ENCODE peak calls at places on chromosomes 5 and 9, in nine cellular contexts. O, E, K, P, D, R, G, Z and J are unnamed samples. For H3K27me3, the result is how much of the 10 kb centered on the place peaks cover.

GRCh38 chr5:78984020-78984610 is 995 bp downstream of the ARSB start:
- DNase-seq in O (peak), E (no peak), K (peak), P (no peak), D (no peak), R (no peak), G (no peak), Z (no peak), J (no peak)

GRCh38 chr9:32431940-32432555 is 47.6 kb downstream of the ACO1 start:
- DNase-seq in O (peak), E (peak), K (peak), P (peak), D (peak), R (no peak), G (peak), Z (no peak), J (no peak)

GRCh38 chr9:14279671-14280070 is 34.3 kb downstream of the NFIB start:
- DNase-seq in O (no peak), E (no peak), K (no peak), P (no peak), D (no peak), R (no peak), G (no peak), Z (no peak), J (no peak)

GRCh38 chr5:38008198-38008597 is 168.4 kb upstream of the GDNF start:
- DNase-seq in O (no peak), E (no peak), K (no peak), P (no peak), D (no peak), R (no peak), G (no peak), Z (no peak), J (no peak)

GRCh38 chr5:33936381-33937016 is at the start of gene RXFP3:
- DNase-seq in O (peak), E (no peak), K (peak), P (no peak), D (no peak), R (peak), G (no peak), Z (no peak), J (no peak)

GRCh38 chr9:72579190-72579589 is 57.8 kb downstream of the TMC1 start:
- DNase-seq in O (no peak), E (no peak), K (peak), P (no peak), D (no peak), R (peak), G (no peak), Z (no peak), J (no peak)

GRCh38 chr9:82613516-82613915 is 449.4 kb downstream of the RASEF start:
- DNase-seq in O (no peak), E (no peak), K (no peak), P (no peak), D (no peak), R (no peak), G (no peak), Z (no peak), J (no peak)

GRCh38 chr9:136138566-136138965 is 19.9 kb upstream of the TMEM250 start:
- DNase-seq in O (peak), E (peak), K (peak), P (no peak), D (peak), R (no peak), G (no peak), Z (no peak), J (no peak)

GRCh38 chr9:90343360-90343759 is 299.3 kb downstream of the DIRAS2 start:
- DNase-seq in O (no peak), E (no peak), K (peak), P (no peak), D (no peak), R (no peak), G (no peak), Z (no peak), J (no peak)

GRCh38 chr9:125701351-125701750 is 5.7 kb downstream of the MAPKAP1 start:
- DNase-seq in O (peak), E (no peak), K (peak), P (no peak), D (no peak), R (no peak), G (no peak), Z (no peak), J (peak)

GRCh38 chr5:135574493-135574892 is 4.3 kb downstream of the CXCL14 start:
- DNase-seq in O (no peak), E (no peak), K (no peak), P (no peak), D (no peak), R (no peak), G (no peak), Z (no peak), J (no peak)

GRCh38 chr5:154829589-154830218 is 20.7 kb downstream of the FAXDC2 start:
- DNase-seq in O (no peak), E (no peak), K (no peak), P (no peak), D (peak), R (peak), G (no peak), Z (no peak), J (no peak)

GRCh38 chr9:83432104-83432627 is 106.0 kb downstream of the FRMD3 start:
- DNase-seq in O (peak), E (no peak), K (peak), P (peak), D (no peak), R (no peak), G (peak), Z (no peak), J (peak)

GRCh38 chr9:115673599-115673998 is 480.0 kb upstream of the PAPPA start:
- DNase-seq in O (no peak), E (no peak), K (peak), P (no peak), D (no peak), R (no peak), G (no peak), Z (no peak), J (no peak)

GRCh38 chr5:78761831-78762230 is 113.3 kb upstream of the LHFPL2 start:
- DNase-seq in O (no peak), E (peak), K (no peak), P (no peak), D (no peak), R (no peak), G (no peak), Z (no peak), J (no peak)

GRCh38 chr5:113227798-113228197 is 207.0 kb downstream of the TSSK1B start:
- DNase-seq in O (no peak), E (no peak), K (no peak), P (no peak), D (no peak), R (no peak), G (no peak), Z (no peak), J (no peak)

GRCh38 chr9:20884985-20885593 is 146.4 kb downstream of the HACD4 start:
- DNase-seq in O (no peak), E (peak), K (peak), P (peak), D (peak), R (no peak), G (peak), Z (no peak), J (no peak)

GRCh38 chr5:54491326-54491725 is 26.2 kb upstream of the SNX18 start:
- DNase-seq in O (no peak), E (no peak), K (no peak), P (no peak), D (no peak), R (no peak), G (no peak), Z (no peak), J (no peak)

GRCh38 chr9:95349109-95350038 is 31.9 kb upstream of the FANCC start:
- DNase-seq in O (peak), E (no peak), K (peak), P (no peak), D (no peak), R (no peak), G (no peak), Z (no peak), J (no peak)

GRCh38 chr5:151126199-151126645 is 31.4 kb downstream of the ANXA6 start:
- DNase-seq in O (peak), E (peak), K (peak), P (peak), D (peak), R (no peak), G (peak), Z (peak), J (no peak)

GRCh38 chr9:136326061-136326776 is 1.1 kb upstream of the GPSM1 start:
- DNase-seq in O (peak), E (no peak), K (peak), P (no peak), D (no peak), R (no peak), G (no peak), Z (no peak), J (peak)

GRCh38 chr9:107390806-107391205 is 98.8 kb downstream of the KLF4 start:
- DNase-seq in O (no peak), E (no peak), K (no peak), P (no peak), D (no peak), R (no peak), G (no peak), Z (no peak), J (peak)

GRCh38 chr5:178186417-178186816 is 754 bp downstream of the GMCL2 start:
- DNase-seq in O (no peak), E (no peak), K (no peak), P (no peak), D (no peak), R (no peak), G (no peak), Z (no peak), J (no peak)

GRCh38 chr5:541148-541887 is 17.1 kb upstream of the SLC9A3 start:
- DNase-seq in O (peak), E (no peak), K (no peak), P (peak), D (no peak), R (no peak), G (no peak), Z (no peak), J (no peak)

GRCh38 chr5:53397845-53398244 is 82.6 kb upstream of the FST start:
- DNase-seq in O (no peak), E (no peak), K (peak), P (no peak), D (no peak), R (no peak), G (no peak), Z (no peak), J (no peak)

GRCh38 chr9:80892703-80893102 is 796.6 kb downstream of the TLE1 start:
- DNase-seq in O (no peak), E (no peak), K (no peak), P (no peak), D (no peak), R (no peak), G (no peak), Z (no peak), J (no peak)

GRCh38 chr5:142981886-142982820 is 212.0 kb downstream of the ARHGAP26 start:
- DNase-seq in O (peak), E (no peak), K (peak), P (no peak), D (no peak), R (peak), G (peak), Z (no peak), J (no peak)

GRCh38 chr5:51995773-51996306 is 612.6 kb downstream of the ISL1 start:
- DNase-seq in O (no peak), E (no peak), K (no peak), P (no peak), D (no peak), R (no peak), G (no peak), Z (no peak), J (no peak)

GRCh38 chr5:172641359-172642045 is 439 bp downstream of the NEURL1B start:
- DNase-seq in O (peak), E (no peak), K (no peak), P (peak), D (no peak), R (no peak), G (no peak), Z (peak), J (no peak)

GRCh38 chr9:107044872-107045271 is 181.9 kb downstream of the ZNF462 start:
- DNase-seq in O (no peak), E (peak), K (no peak), P (no peak), D (no peak), R (no peak), G (no peak), Z (no peak), J (no peak)

GRCh38 chr9:6645153-6646027 is at the start of gene GLDC:
- DNase-seq in O (peak), E (no peak), K (peak), P (peak), D (peak), R (peak), G (no peak), Z (peak), J (no peak)

GRCh38 chr9:8221462-8221861 is 421.9 kb upstream of the DMAC1 start:
- DNase-seq in O (no peak), E (no peak), K (no peak), P (no peak), D (no peak), R (no peak), G (no peak), Z (no peak), J (no peak)

GRCh38 chr9:96293481-96293880 is 8.5 kb downstream of the HSD17B3 start:
- DNase-seq in O (no peak), E (no peak), K (peak), P (no peak), D (no peak), R (no peak), G (no peak), Z (no peak), J (no peak)

GRCh38 chr9:136310273-136311030 is 6.6 kb upstream of the CCDC187 start:
- DNase-seq in O (no peak), E (no peak), K (no peak), P (no peak), D (no peak), R (no peak), G (no peak), Z (no peak), J (no peak)

GRCh38 chr5:172903790-172904189 is 55.4 kb upstream of the RPL26L1 start:
- DNase-seq in O (no peak), E (no peak), K (peak), P (no peak), D (no peak), R (peak), G (peak), Z (no peak), J (peak)

GRCh38 chr9:112360047-112360804 is 19.7 kb upstream of the HSDL2 start:
- DNase-seq in O (no peak), E (no peak), K (no peak), P (no peak), D (no peak), R (no peak), G (no peak), Z (no peak), J (peak)

GRCh38 chr5:150488519-150489357 is 19.2 kb upstream of the NDST1 start:
- DNase-seq in O (no peak), E (peak), K (peak), P (no peak), D (no peak), R (no peak), G (peak), Z (no peak), J (peak)

GRCh38 chr5:51202161-51202560 is 181.1 kb upstream of the ISL1 start:
- DNase-seq in O (no peak), E (no peak), K (no peak), P (no peak), D (no peak), R (no peak), G (no peak), Z (no peak), J (no peak)

GRCh38 chr9:128188209-128188608 is 3.2 kb downstream of the CIZ1 start:
- DNase-seq in O (no peak), E (no peak), K (no peak), P (no peak), D (no peak), R (no peak), G (no peak), Z (no peak), J (no peak)

GRCh38 chr9:128191406-128192046 is at the start of gene CIZ1:
- DNase-seq in O (peak), E (peak), K (peak), P (peak), D (peak), R (no peak), G (peak), Z (peak), J (no peak)

GRCh38 chr9:128190516-128191405 is 611 bp downstream of the CIZ1 start:
- DNase-seq in O (peak), E (peak), K (no peak), P (no peak), D (no peak), R (no peak), G (peak), Z (peak), J (no peak)

GRCh38 chr9:128187361-128187760 is 4.0 kb downstream of the CIZ1 start:
- DNase-seq in O (no peak), E (no peak), K (no peak), P (no peak), D (no peak), R (no peak), G (no peak), Z (no peak), J (no peak)

DNA sequence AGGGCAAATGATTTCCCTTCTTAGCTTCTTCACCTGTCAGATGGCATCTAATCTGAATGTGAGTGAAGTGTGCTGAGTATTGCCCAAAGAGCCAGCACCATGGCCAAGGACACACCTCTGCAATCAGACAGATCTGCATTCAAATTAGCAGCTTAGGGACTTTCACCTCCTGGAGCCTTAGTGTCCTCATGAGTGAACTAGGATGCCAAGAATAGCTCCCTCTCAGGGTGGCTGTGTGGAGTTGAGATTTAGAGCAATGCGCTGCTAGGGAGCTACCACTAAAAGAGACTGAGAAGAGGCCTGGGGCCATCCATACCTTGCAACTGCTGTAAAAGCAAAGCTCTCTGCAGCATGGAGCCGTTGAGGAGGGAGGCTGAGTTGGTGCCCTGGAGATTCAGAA is 1.4 kb downstream of the CIZ1 start:
- DNase-seq in O (no peak), E (no peak), K (no peak), P (no peak), D (no peak), R (no peak), G (no peak), Z (no peak), J (no peak)
- H3K4me3 ChIP-seq in O (no peak), E (no peak), K (peak), P (no peak), D (no peak), R (no peak), G (no peak), Z (no peak), J (no peak)

DNA sequence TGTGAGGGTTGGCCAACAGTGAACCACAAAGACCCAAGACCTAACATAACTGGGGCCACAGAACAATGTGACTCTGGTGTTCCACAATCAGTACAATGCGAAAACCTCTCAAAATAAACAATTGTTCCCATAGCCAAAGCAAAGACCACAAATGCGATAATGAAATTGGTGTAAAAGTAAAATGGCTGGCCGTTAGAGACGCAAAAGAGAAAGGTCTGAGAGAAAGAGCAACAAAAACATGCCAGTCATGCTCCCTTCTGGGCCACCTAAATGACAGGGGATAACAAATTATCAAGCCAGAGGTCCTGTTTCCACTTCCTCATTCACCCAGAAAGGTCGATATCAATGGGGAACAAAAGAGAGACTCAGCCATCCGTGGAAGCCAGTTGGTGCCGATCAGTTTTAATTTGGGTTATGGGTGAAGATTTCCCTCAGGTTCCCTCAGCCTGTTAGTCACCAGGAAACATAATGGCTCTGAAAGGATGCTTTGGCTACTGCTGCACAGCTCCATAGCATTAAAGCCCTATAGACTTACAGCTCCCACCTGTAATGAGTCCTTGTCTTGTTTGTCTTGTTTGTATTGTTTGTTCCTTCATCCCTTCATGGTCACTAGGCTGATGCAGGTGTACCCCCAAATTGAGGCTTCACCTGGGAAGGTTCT is 9.2 kb upstream of the CFAP95 start:
- DNase-seq in O (no peak), E (peak), K (no peak), P (no peak), D (no peak), R (no peak), G (no peak), Z (no peak), J (no peak)
- H3K27me3 ChIP-seq in O (under half), E (under half), K (under half), P (under half), D (under half), R (under half), G (under half), Z (under half), J (under half)

GRCh38 chr9:129318121-129319075 is 140.3 kb upstream of the IER5L start:
- DNase-seq in O (peak), E (no peak), K (peak), P (peak), D (no peak), R (no peak), G (peak), Z (no peak), J (no peak)
- H3K4me3 ChIP-seq in O (no peak), E (no peak), K (no peak), P (no peak), D (no peak), R (no peak), G (no peak), Z (no peak), J (no peak)

GRCh38 chr5:109410389-109411174 is 808 bp upstream of the PJA2 start:
- DNase-seq in O (peak), E (peak), K (peak), P (peak), D (no peak), R (peak), G (peak), Z (no peak), J (no peak)
- H3K27me3 ChIP-seq in O (under half), E (under half), K (under half), P (under half), D (under half), R (under half), G (under half), Z (under half), J (under half)

GRCh38 chr5:100776244-100776643 is 126.8 kb downstream of the ST8SIA4 start:
- DNase-seq in O (no peak), E (no peak), K (no peak), P (no peak), D (no peak), R (no peak), G (no peak), Z (no peak), J (no peak)

GRCh38 chr5:100777680-100778281 is 125.3 kb downstream of the ST8SIA4 start:
- DNase-seq in O (no peak), E (peak), K (peak), P (no peak), D (no peak), R (peak), G (no peak), Z (peak), J (peak)

GRCh38 chr5:100779669-100780375 is 123.3 kb downstream of the ST8SIA4 start:
- DNase-seq in O (no peak), E (peak), K (no peak), P (no peak), D (no peak), R (no peak), G (no peak), Z (no peak), J (no peak)

GRCh38 chr5:100780376-100780870 is 122.7 kb downstream of the ST8SIA4 start:
- DNase-seq in O (no peak), E (peak), K (no peak), P (no peak), D (peak), R (no peak), G (no peak), Z (peak), J (no peak)
- H3K4me3 ChIP-seq in O (no peak), E (no peak), K (no peak), P (peak), D (peak), R (no peak), G (no peak), Z (peak), J (no peak)